ENCODE peak calls at places on chromosomes 11 and 22, in five cellular contexts. D is posterior vena cava, W is H9, F is nephron progenitor cell, I is A549. J is an unnamed sample.

GRCh38 chr22:21702094-21702493 is 33.5 kb downstream of the YPEL1 start:
- DNase-seq in W (no peak), F (no peak), D (no peak), I (no peak), J (no peak)

GRCh38 chr11:73286240-73286810 is 14.2 kb downstream of the P2RY6 start:
- DNase-seq in D (peak; percentile 46), W (no peak), I (no peak), F (no peak), J (no peak)

GRCh38 chr11:45182902-45183301 is 36.5 kb downstream of the PRDM11 start:
- DNase-seq in D (peak; percentile 70), F (no peak), W (peak; percentile 52), I (peak; percentile 60), J (no peak)

GRCh38 chr22:47619631-47620030 is 857.2 kb downstream of the TBC1D22A start:
- DNase-seq in D (peak; percentile 73), W (no peak), I (no peak), F (no peak), J (peak; percentile 25)

GRCh38 chr11:122984186-122985011 is 2.8 kb upstream of the BSX start:
- DNase-seq in D (no peak), F (peak; percentile 49), I (no peak), W (peak; percentile 71), J (no peak)

GRCh38 chr22:49270595-49271368 is 556.9 kb downstream of the BRD1 start:
- DNase-seq in F (no peak), D (peak; percentile 59), W (no peak), I (no peak), J (no peak)

GRCh38 chr11:72250661-72251465 is 6.9 kb upstream of the PHOX2A start:
- DNase-seq in I (no peak), F (no peak), W (no peak), D (peak; percentile 77), J (no peak)

GRCh38 chr11:86511086-86511551 is 136.4 kb downstream of the CCDC81 start:
- DNase-seq in I (peak; percentile 25), F (no peak), D (no peak), W (no peak), J (no peak)

GRCh38 chr11:19320764-19321163 is 80.0 kb upstream of the E2F8 start:
- DNase-seq in F (no peak), D (no peak), I (no peak), W (no peak), J (no peak)

GRCh38 chr22:50731811-50732624 is 6.0 kb upstream of the ACR start:
- DNase-seq in W (no peak), F (peak; percentile 47), I (peak; percentile 48), D (peak; percentile 76), J (peak; percentile 49)

GRCh38 chr11:34874202-34874601 is 42.0 kb downstream of the APIP start:
- DNase-seq in W (no peak), D (no peak), I (no peak), F (no peak), J (no peak)

GRCh38 chr11:65183201-65183891 is 1.6 kb downstream of the CAPN1 start:
- DNase-seq in D (no peak), F (no peak), W (peak; percentile 38), I (no peak), J (peak; percentile 46)

GRCh38 chr11:11641581-11641980 is 19.8 kb upstream of the GALNT18 start:
- DNase-seq in F (no peak), D (no peak), W (no peak), I (no peak), J (no peak)

GRCh38 chr11:46489668-46490560 is 98.3 kb upstream of the CHRM4 start:
- DNase-seq in W (peak; percentile 49), I (peak; percentile 56), D (no peak), F (peak; percentile 22), J (no peak)

GRCh38 chr11:2425506-2425905 is 18.8 kb downstream of the TRPM5 start:
- DNase-seq in F (no peak), W (no peak), I (no peak), D (no peak), J (no peak)

GRCh38 chr11:112097734-112098528 is 11.3 kb downstream of the SDHD start:
- DNase-seq in D (no peak), F (no peak), I (no peak), W (no peak), J (no peak)

GRCh38 chr11:60609632-60610031 is 89.8 kb upstream of the MS4A8 start:
- DNase-seq in F (no peak), I (no peak), D (no peak), W (no peak), J (no peak)

GRCh38 chr22:25059438-25059837 is 106.9 kb downstream of the KIAA1671 start:
- DNase-seq in I (no peak), W (no peak), F (no peak), D (no peak), J (no peak)

GRCh38 chr22:35299217-35299716 is 427 bp upstream of the TOM1 start:
- DNase-seq in I (no peak), F (no peak), D (no peak), W (no peak), J (no peak)

GRCh38 chr11:2271077-2271326 is 614 bp upstream of the ASCL2 start:
- DNase-seq in F (peak; percentile 35), I (no peak), W (no peak), D (peak; percentile 87), J (peak; percentile 32)

GRCh38 chr22:24094966-24095365 is 83.9 kb downstream of the CABIN1 start:
- DNase-seq in D (peak; percentile 38), F (no peak), W (no peak), I (no peak), J (no peak)

GRCh38 chr11:93522448-93522847 is 20.7 kb downstream of the SMCO4 start:
- DNase-seq in W (no peak), D (no peak), I (no peak), F (no peak), J (no peak)

GRCh38 chr11:109350091-109350490 is 71.9 kb upstream of the C11orf87 start:
- DNase-seq in W (no peak), I (no peak), F (no peak), D (no peak), J (no peak)

GRCh38 chr11:111045408-111045806 is 200.1 kb upstream of the POU2AF2 start:
- DNase-seq in F (no peak), I (no peak), D (no peak), W (no peak), J (no peak)

GRCh38 chr11:123187670-123188507 is 7.2 kb downstream of the CLMP start:
- DNase-seq in W (no peak), I (no peak), D (no peak), F (no peak), J (no peak)

GRCh38 chr11:69121621-69122336 is 34.0 kb upstream of the SMIM38 start:
- DNase-seq in F (no peak), I (peak; percentile 36), W (no peak), D (peak; percentile 68), J (no peak)

GRCh38 chr11:95922099-95922498 is 1.8 kb downstream of the MTMR2 start:
- DNase-seq in D (no peak), I (no peak), W (no peak), F (no peak), J (no peak)

GRCh38 chr11:66933508-66933907 is 24.7 kb downstream of the PC start:
- DNase-seq in D (no peak), I (no peak), F (no peak), W (no peak), J (no peak)

GRCh38 chr11:69301491-69302401 is 7.8 kb downstream of the MYEOV start:
- DNase-seq in W (no peak), D (no peak), I (peak; percentile 98), F (no peak), J (peak; percentile 87)

GRCh38 chr11:34899633-34900016 is 16.6 kb downstream of the APIP start:
- DNase-seq in D (no peak), F (peak; percentile 30), W (no peak), I (no peak), J (no peak)

GRCh38 chr22:35195821-35196220 is 61.5 kb upstream of the HMGXB4 start:
- DNase-seq in I (no peak), D (no peak), W (no peak), F (no peak), J (no peak)

J was measured in lung.